ENCODE peak calls at places on chromosomes 1 and 21, in four cellular contexts. N is MM.1S; R is stimulated activated CD4-positive, alpha-beta T cell treated with anti-CD3 and anti-CD28 coated beads, Interleukin-12 subunit alpha, Interleukin-12 subunit beta, amount 100 ng/mL, for 4 hours; G is CD8-positive, alpha-beta T cell. S is an unnamed sample.
A peak's percentile ranks its signal among the peaks of the same experiment; 100 is the strongest.

GRCh38 chr21:28444131-28444530 is 548.5 kb downstream of the LTN1 start:
- DNase-seq in G (no peak), N (no peak), R (no peak), S (no peak)

GRCh38 chr1:25170439-25170838 is 61.9 kb downstream of the SYF2 start:
- DNase-seq in G (no peak), R (no peak), N (no peak), S (no peak)

GRCh38 chr21:45837936-45838335 is 143.6 kb upstream of the COL6A1 start:
- DNase-seq in N (no peak), G (no peak), R (no peak), S (no peak)

GRCh38 chr1:15213333-15213732 is 33.7 kb upstream of the FHAD1 start:
- DNase-seq in G (no peak), N (no peak), R (no peak), S (no peak)

GRCh38 chr1:34983700-34984355 is 1.3 kb downstream of the TMEM35B start:
- DNase-seq in R (no peak), G (no peak), N (no peak), S (peak; percentile 5)

GRCh38 chr1:186950547-186950946 is 121.8 kb downstream of the PLA2G4A start:
- DNase-seq in G (no peak), N (no peak), R (no peak), S (no peak)

GRCh38 chr21:42089093-42089631 is 18.0 kb downstream of the UMODL1 start:
- DNase-seq in G (no peak), R (peak; percentile 9), N (no peak), S (no peak)

GRCh38 chr1:102858695-102859094 is 249.6 kb downstream of the COL11A1 start:
- DNase-seq in G (no peak), N (no peak), R (no peak), S (no peak)

GRCh38 chr1:15424146-15424667 is 14.0 kb upstream of the CTRC start:
- DNase-seq in N (no peak), R (no peak), G (no peak), S (no peak)

GRCh38 chr1:174953657-174954435 is 45.9 kb upstream of the CACYBP start:
- DNase-seq in G (no peak), R (no peak), N (no peak), S (peak; percentile 61)

GRCh38 chr1:232221790-232222499 is 408.0 kb downstream of the SIPA1L2 start:
- DNase-seq in N (no peak), R (no peak), G (no peak), S (no peak)

GRCh38 chr1:33818071-33818470 is 45.8 kb upstream of the HMGB4 start:
- DNase-seq in N (no peak), R (no peak), G (no peak), S (no peak)

GRCh38 chr21:15967661-15968060 is 237.9 kb downstream of the USP25 start:
- DNase-seq in N (no peak), G (no peak), R (no peak), S (no peak)

GRCh38 chr1:63615809-63616420 is 22.7 kb downstream of the PGM1 start:
- DNase-seq in N (peak; percentile 68), G (no peak), R (peak; percentile 21), S (peak; percentile 89)

GRCh38 chr21:36769051-36769867 is 70.3 kb downstream of the SIM2 start:
- DNase-seq in G (no peak), N (no peak), R (no peak), S (no peak)

GRCh38 chr1:93814059-93814794 is 64.8 kb downstream of the DNTTIP2 start:
- DNase-seq in G (no peak), N (peak; percentile 50), R (peak; percentile 12), S (peak; percentile 85)

GRCh38 chr1:31095298-31095981 is 29.9 kb upstream of the PUM1 start:
- DNase-seq in G (no peak), R (no peak), N (no peak), S (no peak)

GRCh38 chr21:37139902-37140301 is 66.8 kb downstream of the TTC3 start:
- DNase-seq in R (no peak), N (no peak), G (no peak), S (no peak)

GRCh38 chr1:223870617-223871574 is 25.1 kb upstream of the TP53BP2 start:
- DNase-seq in G (no peak), N (no peak), R (no peak), S (no peak)

GRCh38 chr1:203796223-203796747 is 862 bp downstream of the ZBED6 start:
- DNase-seq in G (no peak), N (peak; percentile 40), R (peak; percentile 15), S (peak; percentile 68)

GRCh38 chr1:37471345-37472231 is 2.8 kb upstream of the ZC3H12A start:
- DNase-seq in N (no peak), G (no peak), R (no peak), S (no peak)

GRCh38 chr1:143666851-143667250 is 304.9 kb downstream of the FAM72C start:
- DNase-seq in R (no peak), G (no peak), N (no peak), S (no peak)

GRCh38 chr21:33023574-33024277 is 2.0 kb upstream of the OLIG2 start:
- DNase-seq in N (no peak), R (no peak), G (no peak), S (no peak)

GRCh38 chr1:17588048-17588781 is 48.7 kb downstream of the ARHGEF10L start:
- DNase-seq in R (no peak), G (no peak), N (no peak), S (no peak)

GRCh38 chr1:236953161-236953560 is 51.1 kb downstream of the MT1HL1 start:
- DNase-seq in N (no peak), G (no peak), R (no peak), S (no peak)